ENCODE peak calls at places on chromosomes 11 and 22, in six cellular contexts. L is HCT116, F is mesenchymal stem cell, N is endothelial cell of umbilical vein, B is fibroblast of lung, R is MM.1S. A is an unnamed sample. For H3K36me3, the result is how much of the 10 kb centered on the place peaks cover.

GRCh38 chr11:12859872-12860657 is 149.1 kb upstream of the RASSF10 start:
- DNase-seq in N (no peak), F (peak), B (no peak), R (no peak), L (no peak), A (no peak)

GRCh38 chr11:36077886-36078685 is 134.2 kb downstream of the LDLRAD3 start:
- DNase-seq in F (peak), R (no peak), B (no peak), N (peak), L (no peak), A (no peak)

GRCh38 chr11:17515443-17516176 is 28.6 kb downstream of the USH1C start:
- DNase-seq in L (no peak), N (no peak), F (no peak), R (no peak), B (no peak), A (no peak)

GRCh38 chr11:60924110-60924905 is at the start of gene TMEM132A:
- DNase-seq in B (peak), F (peak), R (no peak), N (peak), L (peak), A (peak)

GRCh38 chr11:120752668-120753067 is 241.1 kb downstream of the GRIK4 start:
- DNase-seq in B (no peak), N (no peak), R (no peak), F (no peak), L (no peak), A (no peak)

GRCh38 chr22:22201185-22201924 is 43.2 kb upstream of the VPREB1 start:
- DNase-seq in F (peak), L (no peak), N (peak), R (peak), B (no peak), A (no peak)

GRCh38 chr11:1121343-1122331 is 36.1 kb upstream of the MUC5AC start:
- DNase-seq in L (no peak), R (no peak), F (no peak), B (no peak), N (no peak), A (no peak)

GRCh38 chr11:110110854-110111253 is 17.7 kb downstream of the ZC3H12C start:
- DNase-seq in N (no peak), B (no peak), L (no peak), R (no peak), F (no peak), A (no peak)

GRCh38 chr11:68677432-68677831 is 6.9 kb upstream of the GAL start:
- DNase-seq in R (no peak), N (peak), B (peak), F (peak), L (peak), A (peak)

GRCh38 chr11:872799-873198 is 30.1 kb downstream of the TSPAN4 start:
- DNase-seq in N (no peak), F (no peak), R (no peak), B (no peak), L (no peak), A (no peak)

GRCh38 chr22:38819387-38819940 is 24.4 kb downstream of the NPTXR start:
- DNase-seq in R (no peak), N (no peak), L (no peak), F (no peak), B (no peak), A (no peak)

GRCh38 chr22:48717076-48717810 is 1110.4 kb downstream of the BRD1 start:
- DNase-seq in L (no peak), N (no peak), R (no peak), F (no peak), B (no peak), A (no peak)

GRCh38 chr11:114358711-114359110 is 41.6 kb downstream of the C11orf71 start:
- DNase-seq in N (peak), B (peak), F (no peak), L (no peak), R (no peak), A (no peak)

GRCh38 chr11:10350341-10350740 is 45.5 kb downstream of the ADM start:
- DNase-seq in R (no peak), B (peak), N (no peak), F (peak), L (peak), A (no peak)

GRCh38 chr11:86931965-86932332 is 23.2 kb downstream of the FZD4 start:
- DNase-seq in F (peak), L (no peak), N (peak), B (peak), R (no peak), A (no peak)

GRCh38 chr11:19723572-19724342 is 11.1 kb downstream of the NAV2 start:
- DNase-seq in B (peak), L (peak), R (no peak), N (peak), F (peak), A (peak)

GRCh38 chr11:22459053-22459452 is 120.9 kb downstream of the SLC17A6 start:
- DNase-seq in N (peak), L (no peak), R (no peak), B (peak), F (peak), A (no peak)

GRCh38 chr22:37616205-37617083 is 7.8 kb downstream of the GGA1 start:
- DNase-seq in F (no peak), L (no peak), N (no peak), R (no peak), B (no peak), A (no peak)

GRCh38 chr11:70865356-70865755 is 387.0 kb downstream of the SHANK2 start:
- DNase-seq in R (no peak), N (no peak), L (no peak), B (no peak), F (no peak), A (no peak)

GRCh38 chr11:70862093-70862492 is 390.3 kb downstream of the SHANK2 start:
- DNase-seq in R (no peak), L (no peak), B (no peak), N (no peak), F (no peak), A (no peak)

GRCh38 chr11:70863186-70863585 is 389.2 kb downstream of the SHANK2 start:
- DNase-seq in L (no peak), B (no peak), F (no peak), R (no peak), N (no peak), A (no peak)

GRCh38 chr11:70861534-70861933 is 390.8 kb downstream of the SHANK2 start:
- DNase-seq in R (no peak), F (no peak), B (no peak), L (no peak), N (no peak), A (no peak)

GRCh38 chr11:70863988-70864387 is 388.4 kb downstream of the SHANK2 start:
- DNase-seq in R (no peak), L (no peak), N (no peak), F (no peak), B (no peak), A (no peak)
- H3K36me3 ChIP-seq in R (under half), L (under half), N (under half), F (under half), B (under half), A (under half)

GRCh38 chr11:123564225-123564624 is 90.2 kb downstream of the SCN3B start:
- DNase-seq in L (no peak), F (no peak), R (no peak), B (no peak), N (no peak), A (no peak)

GRCh38 chr11:123566852-123567251 is 87.6 kb downstream of the SCN3B start:
- DNase-seq in L (no peak), B (no peak), R (no peak), F (no peak), N (no peak), A (no peak)

GRCh38 chr11:123569387-123569786 is 85.0 kb downstream of the SCN3B start:
- DNase-seq in N (no peak), B (no peak), F (no peak), R (no peak), L (no peak), A (no peak)

GRCh38 chr11:123568367-123568870 is 86.0 kb downstream of the SCN3B start:
- DNase-seq in R (no peak), B (no peak), N (no peak), F (no peak), L (no peak), A (no peak)

DNA sequence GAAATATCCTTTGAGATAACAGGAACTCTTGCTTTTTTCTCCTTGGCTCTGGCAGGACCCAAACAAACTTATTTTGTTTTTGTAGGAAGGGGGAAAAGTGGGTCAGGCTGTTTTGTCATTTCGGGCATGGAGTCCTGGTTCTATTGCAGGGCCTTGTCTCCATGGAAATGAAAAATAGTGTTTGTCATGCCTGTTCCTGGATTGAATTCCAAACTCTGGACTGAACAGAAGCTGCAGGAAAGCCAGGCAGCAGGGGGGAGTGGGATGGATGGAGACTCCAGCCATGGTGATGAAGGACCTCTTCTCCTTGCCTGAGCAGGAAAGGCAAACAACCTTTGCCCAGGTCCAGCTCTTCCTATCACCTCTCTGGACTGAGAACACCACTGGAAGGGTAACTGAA is 87.0 kb downstream of the SCN3B start:
- DNase-seq in N (no peak), L (no peak), F (no peak), B (no peak), R (no peak), A (no peak)
- H3K4me2 ChIP-seq in N (no peak), L (no peak), F (no peak), B (no peak), R (no peak), A (no peak)

DNA sequence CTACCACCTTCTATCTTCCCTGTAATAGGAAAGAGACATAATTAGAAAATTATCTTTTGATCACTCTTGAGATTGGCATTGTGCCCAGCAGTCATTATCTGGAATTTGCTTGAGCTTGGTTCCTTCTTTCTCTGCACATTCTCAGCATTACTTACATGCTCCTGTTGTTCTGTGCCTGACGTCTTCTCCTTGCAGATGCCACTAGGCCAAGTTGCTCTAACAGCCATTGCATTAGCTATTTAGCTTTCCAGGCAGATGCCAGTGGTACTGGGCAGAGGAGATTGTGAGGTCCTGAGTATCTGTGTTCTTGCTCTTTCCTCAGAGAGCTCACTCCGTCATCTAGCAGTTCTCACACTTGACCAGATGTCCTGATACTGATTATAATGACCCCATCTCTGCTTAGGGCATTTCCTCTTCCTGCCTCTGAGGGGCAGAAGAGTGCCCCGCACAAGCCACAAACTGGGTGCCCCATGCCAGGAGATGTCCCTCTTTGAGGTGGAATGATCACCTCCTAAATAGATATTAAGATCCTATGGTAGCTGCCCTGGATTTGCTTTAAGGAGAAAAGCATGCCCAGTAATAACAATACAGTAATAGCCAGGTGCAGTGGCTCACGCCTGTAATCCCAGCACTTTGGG is 30.7 kb downstream of the ARHGAP1 start:
- DNase-seq in B (no peak), F (no peak), N (no peak), R (no peak), L (no peak), A (no peak)
- H3K36me3 ChIP-seq in B (under half), F (half or more), N (under half), R (under half), L (under half), A (under half)

GRCh38 chr11:116993599-116993998 is 104.6 kb downstream of the SIK3 start:
- DNase-seq in L (no peak), F (peak), R (no peak), N (peak), B (peak), A (peak)

GRCh38 chr11:116991491-116991890 is 106.7 kb downstream of the SIK3 start:
- DNase-seq in B (no peak), L (no peak), F (no peak), N (no peak), R (no peak), A (no peak)

GRCh38 chr11:116990811-116991210 is 107.4 kb downstream of the SIK3 start:
- DNase-seq in B (peak), F (no peak), R (no peak), L (no peak), N (no peak), A (no peak)

GRCh38 chr11:116990061-116990473 is 108.2 kb downstream of the SIK3 start:
- DNase-seq in B (peak), N (no peak), F (peak), R (no peak), L (no peak), A (peak)

DNA sequence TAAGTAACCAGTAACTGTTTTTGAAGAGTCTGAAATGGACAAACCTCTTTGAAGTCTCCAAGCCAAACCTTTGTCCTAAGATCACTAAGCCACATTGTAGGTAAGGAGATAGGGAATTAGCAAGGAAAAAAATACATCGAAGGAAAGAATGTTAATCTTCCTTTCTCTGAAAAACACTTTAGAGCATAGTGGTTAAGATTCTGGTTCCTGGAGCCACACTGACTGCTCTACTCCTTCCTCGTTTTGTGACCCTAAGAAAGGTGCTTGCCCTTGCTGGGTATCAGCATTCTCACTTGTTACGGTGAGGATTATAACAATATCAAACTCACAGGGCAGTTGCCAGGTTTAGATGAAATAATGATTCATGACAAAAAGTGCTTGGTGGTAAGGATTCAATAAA is 104.0 kb downstream of the SIK3 start:
- DNase-seq in R (no peak), B (no peak), L (no peak), N (no peak), F (no peak), A (no peak)
- H3K4me2 ChIP-seq in R (no peak), B (no peak), L (no peak), N (no peak), F (no peak), A (no peak)

GRCh38 chr11:118778898-118779297 is 12.1 kb downstream of the DDX6 start:
- DNase-seq in B (no peak), N (no peak), R (no peak), L (no peak), F (no peak), A (no peak)
- H3K36me3 ChIP-seq in B (under half), N (under half), R (under half), L (half or more), F (under half), A (under half)

DNA sequence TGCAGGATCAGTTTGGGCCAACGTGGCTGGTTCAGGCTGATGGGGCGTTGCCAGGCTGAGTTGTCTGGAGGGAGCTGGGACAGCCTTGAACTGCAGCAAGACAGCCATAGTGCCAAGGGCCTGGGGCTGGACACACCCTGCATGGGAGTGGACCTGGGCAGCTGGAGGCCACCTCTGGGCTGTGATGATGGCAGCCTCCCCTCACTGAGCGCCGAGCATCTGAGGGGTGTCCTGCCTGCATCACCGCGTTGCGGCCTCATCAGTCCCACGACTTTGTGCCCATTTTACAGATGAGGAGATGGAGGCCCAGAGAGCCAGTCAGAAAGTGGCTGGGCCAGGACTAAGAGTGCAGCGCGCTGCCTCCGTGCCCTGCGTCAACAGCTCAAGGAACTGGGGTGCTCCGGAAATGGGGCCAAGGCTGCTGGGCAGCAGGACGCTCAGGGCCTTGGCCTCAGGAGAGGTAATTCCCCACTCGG is 590 bp upstream of the TSPO start:
- DNase-seq in L (no peak), F (no peak), N (no peak), R (no peak), B (no peak), A (no peak)
- H3K4me2 ChIP-seq in L (peak), F (peak), N (peak), R (peak), B (peak), A (peak)